ENCODE peak calls at places on chromosome 12, in five cellular contexts. J is stomach, A is HCT116, P is A549, T is cardiac muscle cell. E is an unnamed sample. For H3K9me3, the result is how much of the 10 kb centered on the place peaks cover.

GRCh38 chr12:41288188-41288811 is 100.2 kb downstream of the PDZRN4 start:
- DNase-seq in A (no peak), J (no peak), P (no peak), T (no peak), E (no peak)

GRCh38 chr12:68896881-68897540 is 36.0 kb downstream of the CPM start:
- DNase-seq in A (no peak), T (no peak), P (no peak), J (no peak), E (no peak)

GRCh38 chr12:85489194-85489593 is 209.2 kb downstream of the ALX1 start:
- DNase-seq in T (no peak), A (no peak), J (no peak), P (no peak), E (no peak)

GRCh38 chr12:25495336-25496097 is 57.6 kb downstream of the LMNTD1 start:
- DNase-seq in A (no peak), T (no peak), J (no peak), P (peak), E (no peak)

GRCh38 chr12:123105427-123105826 is 45.5 kb downstream of the PITPNM2 start:
- DNase-seq in A (no peak), T (no peak), P (no peak), J (no peak), E (no peak)

GRCh38 chr12:70178038-70178437 is 65.2 kb upstream of the CNOT2 start:
- DNase-seq in J (no peak), P (no peak), T (no peak), A (no peak), E (no peak)

GRCh38 chr12:28215021-28215420 is 24.8 kb downstream of the CCDC91 start:
- DNase-seq in A (no peak), J (no peak), T (no peak), P (no peak), E (no peak)

GRCh38 chr12:97288526-97288925 is 174.1 kb upstream of the RMST start:
- DNase-seq in P (no peak), J (no peak), T (no peak), A (no peak), E (no peak)

GRCh38 chr12:67943295-67943892 is 45.9 kb upstream of the IFNG-AS1 start:
- DNase-seq in T (peak), P (peak), J (peak), A (peak), E (peak)

GRCh38 chr12:25648460-25648859 is 95.4 kb upstream of the LMNTD1 start:
- DNase-seq in T (peak), A (peak), J (no peak), P (peak), E (no peak)

GRCh38 chr12:23349550-23349949 is 599.9 kb downstream of the SOX5 start:
- DNase-seq in J (no peak), T (no peak), A (no peak), P (no peak), E (no peak)

GRCh38 chr12:39935275-39935674 is 170.6 kb downstream of the SLC2A13 start:
- DNase-seq in J (no peak), P (no peak), T (no peak), A (no peak), E (no peak)

GRCh38 chr12:3259976-3260375 is 182.8 kb downstream of the TSPAN9 start:
- DNase-seq in T (no peak), J (no peak), A (no peak), P (no peak), E (no peak)

DNA sequence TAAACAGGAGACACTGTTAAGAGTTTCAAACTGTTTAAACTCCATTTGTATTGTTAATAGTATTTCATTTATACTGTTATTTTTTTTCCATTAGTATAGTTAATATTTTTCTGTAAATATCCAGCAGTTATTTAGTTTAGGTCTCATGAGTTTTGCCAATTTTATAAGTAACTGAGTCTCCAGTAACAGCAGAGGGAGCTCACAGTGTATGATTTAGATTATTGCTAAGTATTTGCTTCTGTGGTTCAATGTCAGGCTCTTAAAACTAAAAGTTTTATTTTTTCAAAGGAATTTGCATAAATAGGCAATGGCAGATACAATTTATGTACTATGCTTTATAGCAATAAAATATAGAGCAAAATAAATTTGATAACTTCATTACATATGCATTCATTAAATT is 209.7 kb downstream of the ATXN7L3B start:
- DNase-seq in A (peak), T (no peak), P (peak), J (no peak), E (no peak)
- H3K4me3 ChIP-seq in A (no peak), T (no peak), P (no peak), J (no peak), E (no peak)

GRCh38 chr12:45913631-45914030 is 76.7 kb downstream of the SCAF11 start:
- DNase-seq in J (no peak), A (no peak), P (no peak), T (no peak), E (no peak)

GRCh38 chr12:45909041-45909713 is 81.2 kb downstream of the SCAF11 start:
- DNase-seq in T (no peak), A (no peak), J (no peak), P (no peak), E (no peak)

GRCh38 chr12:45907955-45908354 is 82.4 kb downstream of the SCAF11 start:
- DNase-seq in A (no peak), J (no peak), P (no peak), T (no peak), E (no peak)

GRCh38 chr12:45914090-45914489 is 76.3 kb downstream of the SCAF11 start:
- DNase-seq in T (no peak), A (no peak), P (peak), J (no peak), E (no peak)

DNA sequence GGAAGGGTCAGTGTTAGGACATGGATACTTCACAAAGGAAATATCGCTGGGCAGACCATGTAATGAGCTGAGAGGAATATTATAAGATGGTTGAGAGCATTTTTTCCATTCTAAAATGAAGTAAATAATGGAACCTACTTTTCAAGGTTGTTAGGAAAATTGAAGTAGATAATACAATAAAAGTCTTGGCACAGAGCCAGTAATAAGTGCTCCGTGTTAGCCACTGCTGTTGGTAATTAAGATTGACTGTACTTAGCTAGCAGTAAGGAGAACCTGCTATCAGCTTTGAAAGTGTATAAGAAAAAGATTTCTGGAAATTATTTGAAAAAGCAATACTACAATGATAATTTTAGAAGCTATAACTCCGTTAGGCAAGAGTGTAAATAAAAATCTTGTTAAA is 77.6 kb downstream of the SCAF11 start:
- DNase-seq in P (no peak), A (no peak), J (no peak), T (no peak), E (no peak)
- H3K27ac ChIP-seq in P (no peak), A (no peak), J (no peak), T (no peak), E (no peak)

DNA sequence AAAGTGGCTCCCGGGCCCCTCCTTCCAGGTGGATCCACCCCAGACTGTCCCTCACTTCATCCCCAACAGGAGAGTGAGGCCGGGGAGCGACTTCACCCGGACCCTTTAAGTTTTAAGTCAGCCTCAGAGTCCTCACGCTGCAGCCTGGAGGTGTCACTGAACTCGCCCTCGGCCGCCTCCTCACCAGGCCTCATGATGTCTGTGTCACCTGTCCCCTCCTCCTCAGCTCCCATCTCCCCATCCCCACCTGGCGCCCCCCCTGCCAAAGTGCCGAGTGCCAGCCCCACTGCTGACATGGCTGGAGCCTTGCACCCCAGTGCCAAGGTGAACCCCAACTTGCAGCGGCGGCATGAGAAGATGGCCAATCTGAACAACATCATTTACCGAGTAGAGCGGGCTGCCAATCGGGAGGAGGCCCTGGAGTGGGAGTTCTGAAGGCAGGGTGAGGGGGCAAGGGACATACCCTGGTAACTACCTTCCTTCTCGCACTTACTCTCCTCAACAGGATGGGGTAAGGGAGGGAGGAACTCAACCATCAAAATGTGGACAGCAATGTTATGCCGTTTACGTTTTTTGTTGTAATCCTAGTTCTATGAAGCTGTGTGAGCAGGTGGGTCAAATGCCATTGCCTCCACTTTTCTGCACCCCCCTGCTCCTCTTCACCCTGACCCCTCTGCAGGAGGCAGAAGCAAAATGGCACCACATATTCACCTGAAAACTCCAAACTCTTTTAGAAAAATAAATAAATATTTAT is 20.8 kb downstream of the PHETA1 start:
- DNase-seq in P (no peak), T (no peak), A (no peak), J (no peak), E (no peak)
- H3K9me3 ChIP-seq in P (under half), T (under half), A (under half), J (under half), E (under half)

DNA sequence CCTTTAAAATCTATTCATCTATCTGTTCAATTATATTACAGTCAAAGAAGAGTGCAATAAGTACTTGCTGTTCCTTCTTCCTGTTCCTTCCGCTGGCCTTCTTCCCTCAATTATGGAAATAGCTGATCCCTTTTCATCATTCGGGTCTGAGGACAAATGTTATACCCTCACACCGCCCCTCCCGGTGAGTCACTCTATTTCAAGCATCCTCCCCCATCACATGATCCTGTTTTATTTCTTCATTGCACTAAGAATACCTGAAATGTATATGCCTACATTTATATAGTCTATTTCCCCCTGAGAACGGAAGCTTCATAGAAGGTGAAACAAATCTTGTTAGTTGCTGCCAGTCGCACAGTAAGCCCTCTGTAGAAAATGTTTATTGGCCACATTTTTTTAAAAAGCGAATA is 2.5 kb downstream of the SLC38A1 start:
- DNase-seq in J (no peak), A (no peak), T (no peak), P (peak), E (peak)
- H3K4me3 ChIP-seq in J (peak), A (peak), T (peak), P (peak), E (peak)

DNA sequence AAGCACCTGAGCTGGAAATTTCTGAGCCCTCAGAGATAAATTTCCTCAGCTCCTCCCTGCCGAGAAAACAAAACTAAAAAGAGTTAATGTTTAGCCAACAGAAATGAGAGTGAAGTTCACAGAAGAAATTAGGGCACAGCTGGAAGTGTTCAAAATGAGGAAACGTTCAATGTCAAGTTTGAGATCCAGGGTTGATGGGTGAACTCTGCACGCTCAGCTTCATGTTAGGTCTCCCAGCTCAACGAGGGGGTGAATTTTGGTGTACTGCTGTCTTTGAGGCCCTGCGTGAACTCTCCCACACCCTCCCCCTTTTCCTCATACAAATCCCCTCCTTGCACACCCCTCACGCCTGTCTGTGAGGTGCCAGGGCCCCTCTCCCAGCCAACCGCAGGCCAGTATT is 13.3 kb upstream of the OAS3 start:
- DNase-seq in T (no peak), A (no peak), J (no peak), P (no peak), E (no peak)
- H3K27ac ChIP-seq in T (no peak), A (no peak), J (peak), P (peak), E (no peak)

DNA sequence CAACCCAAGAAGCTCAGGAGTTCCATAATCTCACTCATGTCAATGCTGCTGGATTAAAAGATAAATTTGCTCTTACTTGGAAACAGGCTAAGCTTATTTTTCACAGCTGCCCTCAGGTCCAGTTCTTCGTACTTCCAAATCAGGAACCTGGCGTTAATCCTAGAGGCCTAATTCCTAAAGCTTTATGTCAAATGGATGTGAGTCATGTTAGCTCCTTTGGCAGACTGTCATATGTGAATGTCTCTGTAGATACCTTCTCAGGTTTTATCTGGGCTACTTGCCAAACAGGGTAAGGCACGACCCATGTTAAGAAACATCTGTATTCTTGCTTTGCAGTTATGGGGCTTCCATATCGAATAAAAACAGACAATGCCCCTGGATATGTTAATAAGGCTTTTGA is 504.6 kb downstream of the ALG10 start:
- DNase-seq in T (no peak), A (no peak), P (no peak), J (no peak), E (no peak)
- H3K9me3 ChIP-seq in T (under half), A (under half), P (under half), J (under half), E (under half)

GRCh38 chr12:65885312-65885711 is 61.0 kb downstream of the HMGA2 start:
- DNase-seq in T (no peak), A (no peak), P (no peak), J (no peak), E (no peak)

GRCh38 chr12:65879878-65880277 is 55.6 kb downstream of the HMGA2 start:
- DNase-seq in T (no peak), P (no peak), J (no peak), A (no peak), E (no peak)

GRCh38 chr12:65882504-65882903 is 58.2 kb downstream of the HMGA2 start:
- DNase-seq in P (no peak), A (no peak), J (no peak), T (no peak), E (no peak)

GRCh38 chr12:65881348-65881961 is 57.2 kb downstream of the HMGA2 start:
- DNase-seq in T (no peak), J (peak), A (no peak), P (no peak), E (no peak)

DNA sequence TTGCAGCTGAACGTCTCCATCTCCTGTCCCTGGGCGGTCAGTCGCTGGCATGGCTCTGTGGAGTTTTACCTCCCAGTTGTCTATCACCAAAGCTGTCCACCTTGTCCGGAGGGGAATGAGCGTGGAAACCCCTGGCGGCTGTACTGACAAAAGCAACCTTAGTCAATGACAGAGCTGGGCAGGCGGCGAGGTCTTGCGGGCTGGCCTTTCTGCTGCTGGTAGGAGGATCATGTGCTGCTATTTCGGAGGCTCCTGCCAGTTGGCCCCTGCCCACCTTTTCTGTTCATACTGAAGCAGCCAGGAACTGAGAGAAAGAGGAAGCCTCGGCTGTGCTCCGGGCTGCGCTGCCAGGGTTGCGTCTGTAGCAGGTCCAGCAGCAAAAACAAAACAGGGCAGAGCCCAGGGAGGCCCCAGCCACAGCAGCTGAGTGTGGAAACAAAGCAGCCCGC is 57.7 kb downstream of the HMGA2 start:
- DNase-seq in T (peak), A (no peak), J (peak), P (no peak), E (no peak)
- H3K4me3 ChIP-seq in T (no peak), A (no peak), J (peak), P (no peak), E (no peak)

E was measured in CD4-positive, CD25-positive, alpha-beta regulatory T cell.